ENCODE peak calls at places on chromosomes 2 and 18, in nine cellular contexts. L is activated CD4-positive, alpha-beta T cell treated with anti-CD3 and anti-CD28 coated beads, Interleukin-2, amount 50 U/mL, for 48 hours; E is fibroblast of pulmonary artery; U is GDM1; B is effector memory CD4-positive, alpha-beta T cell; O is upper lobe of right lung; C is ACHN; P is NCI-H524; G is naive thymus-derived CD4-positive, alpha-beta T cell. K is an unnamed sample.

GRCh38 chr2:128313076-128313836 is 5.4 kb downstream of the HS6ST1 start:
- DNase-seq in C (peak), L (peak), U (no peak), O (no peak), E (peak), P (peak), G (no peak), B (no peak), K (no peak)

GRCh38 chr2:238105506-238106338 is 5.6 kb downstream of the ESPNL start:
- DNase-seq in L (no peak), E (no peak), U (no peak), P (no peak), G (no peak), B (no peak), C (no peak), O (peak), K (no peak)

GRCh38 chr2:109342890-109343289 is 213.9 kb downstream of the SH3RF3 start:
- DNase-seq in O (no peak), P (peak), G (no peak), C (no peak), E (no peak), U (no peak), L (no peak), B (no peak), K (no peak)

GRCh38 chr18:63099848-63100625 is 219.5 kb downstream of the BCL2 start:
- DNase-seq in E (no peak), O (no peak), C (peak), B (no peak), L (no peak), P (no peak), G (no peak), U (peak), K (peak)

GRCh38 chr2:233450854-233451575 is 96.7 kb downstream of the DGKD start:
- DNase-seq in C (no peak), P (no peak), U (no peak), B (no peak), E (no peak), L (no peak), O (peak), G (no peak), K (no peak)

GRCh38 chr18:23191952-23192662 is 56.8 kb downstream of the CABLES1 start:
- DNase-seq in B (no peak), U (peak), P (no peak), G (no peak), C (no peak), L (no peak), E (peak), O (no peak), K (no peak)

GRCh38 chr2:224925822-224926124 is 116.5 kb downstream of the DOCK10 start:
- DNase-seq in O (no peak), B (no peak), U (no peak), G (no peak), P (no peak), C (no peak), E (peak), L (no peak), K (no peak)

GRCh38 chr18:44564922-44565321 is 115.8 kb upstream of the SETBP1 start:
- DNase-seq in C (no peak), E (peak), G (no peak), B (no peak), O (no peak), P (no peak), L (no peak), U (no peak), K (no peak)

GRCh38 chr2:201156051-201156450 is 26.9 kb upstream of the CASP10 start:
- DNase-seq in C (no peak), U (no peak), L (no peak), O (no peak), B (no peak), P (no peak), G (no peak), E (no peak), K (no peak)

GRCh38 chr2:36177282-36177681 is 178.3 kb upstream of the CRIM1 start:
- DNase-seq in P (no peak), B (no peak), L (no peak), U (no peak), O (no peak), E (no peak), G (no peak), C (no peak), K (no peak)

GRCh38 chr18:12027046-12027445 is 45.7 kb downstream of the IMPA2 start:
- DNase-seq in G (no peak), L (no peak), U (no peak), E (no peak), O (no peak), B (no peak), P (no peak), C (no peak), K (no peak)

GRCh38 chr2:175111200-175111657 is 56.8 kb downstream of the ATF2 start:
- DNase-seq in U (no peak), B (no peak), L (no peak), E (peak), P (no peak), G (peak), O (no peak), C (peak), K (peak)

GRCh38 chr2:16201876-16202642 is 261.7 kb downstream of the MYCN start:
- DNase-seq in O (no peak), U (no peak), B (no peak), C (no peak), L (no peak), E (no peak), G (no peak), P (peak), K (no peak)

GRCh38 chr2:223102040-223102899 is 50.3 kb downstream of the KCNE4 start:
- DNase-seq in P (peak), C (no peak), O (no peak), U (no peak), E (no peak), B (no peak), L (no peak), G (no peak), K (no peak)

GRCh38 chr2:56680971-56681631 is 497.3 kb downstream of the CCDC85A start:
- DNase-seq in P (no peak), G (no peak), E (peak), U (no peak), C (no peak), O (no peak), B (no peak), L (no peak), K (no peak)

GRCh38 chr2:86254576-86255538 is 55.6 kb downstream of the MRPL35 start:
- DNase-seq in U (no peak), G (no peak), C (no peak), L (no peak), O (no peak), P (no peak), E (no peak), B (no peak), K (no peak)

GRCh38 chr2:70123051-70123828 is 36.0 kb downstream of the PCBP1 start:
- DNase-seq in G (no peak), L (no peak), O (no peak), B (no peak), E (peak), P (no peak), C (no peak), U (no peak), K (no peak)

GRCh38 chr18:46350598-46351172 is 246.5 kb downstream of the HAUS1 start:
- DNase-seq in E (no peak), B (no peak), G (no peak), O (no peak), C (no peak), P (no peak), U (no peak), L (no peak), K (no peak)

GRCh38 chr18:69717586-69717985 is 230.1 kb downstream of the CD226 start:
- DNase-seq in O (no peak), C (no peak), E (no peak), G (no peak), U (no peak), P (no peak), B (no peak), L (no peak), K (no peak)

GRCh38 chr2:8581048-8581561 is 100.8 kb upstream of the ID2 start:
- DNase-seq in U (no peak), B (no peak), C (no peak), L (no peak), G (no peak), E (no peak), O (no peak), P (no peak), K (no peak)

GRCh38 chr2:4175343-4175742 is 472.0 kb downstream of the DCDC2C start:
- DNase-seq in P (no peak), C (no peak), B (no peak), E (no peak), U (no peak), O (no peak), L (no peak), G (no peak), K (no peak)